ENCODE peak calls at places on chromosomes 7 and 10, in nine cellular contexts. Y, N, Q, D, L, C, H, G and K are unnamed samples.

GRCh38 chr10:130424418-130424817 is 288.2 kb downstream of the GLRX3 start:
- DNase-seq in Y (no peak), N (no peak), Q (no peak), D (no peak), L (no peak), C (no peak), H (no peak), G (no peak), K (no peak)

GRCh38 chr10:77202857-77203256 is 434.8 kb downstream of the KCNMA1 start:
- DNase-seq in Y (no peak), N (no peak), Q (no peak), D (no peak), L (no peak), C (no peak), H (peak; percentile 58), G (no peak), K (no peak)

GRCh38 chr10:79155301-79156081 is 86.7 kb downstream of the ZMIZ1 start:
- DNase-seq in Y (no peak), N (no peak), Q (no peak), D (no peak), L (peak; percentile 78), C (no peak), H (peak; percentile 93), G (no peak), K (peak; percentile 31)

GRCh38 chr7:151382079-151382885 is 27.6 kb downstream of the WDR86 start:
- DNase-seq in Y (no peak), N (no peak), Q (no peak), D (no peak), L (no peak), C (peak; percentile 56), H (no peak), G (no peak), K (no peak)

GRCh38 chr10:93073539-93074136 is at the start of gene CYP26A1:
- DNase-seq in Y (peak; percentile 64), N (peak; percentile 77), Q (no peak), D (peak; percentile 70), L (peak; percentile 22), C (peak; percentile 92), H (peak; percentile 3), G (no peak), K (no peak)

GRCh38 chr7:8277394-8277982 is 15.5 kb upstream of the ICA1 start:
- DNase-seq in Y (no peak), N (peak; percentile 59), Q (peak; percentile 33), D (peak; percentile 48), L (no peak), C (peak; percentile 83), H (peak; percentile 61), G (no peak), K (peak; percentile 4)

GRCh38 chr7:108442039-108442568 is 14.1 kb downstream of the NRCAM start:
- DNase-seq in Y (no peak), N (no peak), Q (no peak), D (no peak), L (no peak), C (no peak), H (peak; percentile 66), G (peak; percentile 7), K (no peak)

GRCh38 chr10:451021-451471 is 238.4 kb downstream of the DIP2C start:
- DNase-seq in Y (no peak), N (peak; percentile 90), Q (no peak), D (no peak), L (no peak), C (no peak), H (no peak), G (no peak), K (peak; percentile 93)

GRCh38 chr10:33808475-33808874 is 474.0 kb upstream of the NRP1 start:
- DNase-seq in Y (no peak), N (no peak), Q (no peak), D (no peak), L (no peak), C (no peak), H (no peak), G (no peak), K (no peak)

GRCh38 chr10:34492081-34492480 is 323.0 kb downstream of the PARD3 start:
- DNase-seq in Y (no peak), N (no peak), Q (no peak), D (no peak), L (no peak), C (no peak), H (peak; percentile 94), G (no peak), K (no peak)

GRCh38 chr7:78301361-78301760 is 502.8 kb downstream of the PHTF2 start:
- DNase-seq in Y (no peak), N (no peak), Q (no peak), D (no peak), L (peak; percentile 77), C (no peak), H (no peak), G (no peak), K (no peak)
- TF ChIP-seq EZH2phosphoT487 in Y (no peak), N (no peak), Q (no peak), D (no peak), L (no peak), C (no peak), H (no peak), G (no peak), K (no peak)

GRCh38 chr7:28106316-28106957 is 74.2 kb downstream of the JAZF1 start:
- DNase-seq in Y (no peak), N (no peak), Q (no peak), D (no peak), L (no peak), C (no peak), H (no peak), G (no peak), K (no peak)
- TF ChIP-seq EZH2phosphoT487 in Y (no peak), N (no peak), Q (no peak), D (no peak), L (no peak), C (no peak), H (no peak), G (no peak), K (no peak)

GRCh38 chr7:27116019-27116411 is 13.5 kb upstream of the HOXA2 start:
- DNase-seq in Y (no peak), N (no peak), Q (no peak), D (no peak), L (no peak), C (no peak), H (no peak), G (no peak), K (no peak)
- TF ChIP-seq EZH2phosphoT487 in Y (peak; percentile 83), N (no peak), Q (no peak), D (peak; percentile 52), L (no peak), C (no peak), H (no peak), G (no peak), K (no peak)

GRCh38 chr10:13272164-13272571 is 27.7 kb downstream of the PHYH start:
- DNase-seq in Y (peak; percentile 29), N (peak; percentile 76), Q (peak; percentile 76), D (peak; percentile 9), L (peak; percentile 56), C (peak; percentile 48), H (no peak), G (no peak), K (peak; percentile 94)
- TF ChIP-seq EZH2phosphoT487 in Y (no peak), N (no peak), Q (no peak), D (no peak), L (no peak), C (no peak), H (no peak), G (no peak), K (no peak)

GRCh38 chr10:125130886-125131285 is 29.5 kb downstream of the CTBP2 start:
- DNase-seq in Y (no peak), N (no peak), Q (no peak), D (no peak), L (no peak), C (no peak), H (no peak), G (no peak), K (no peak)

GRCh38 chr10:125129076-125129458 is 31.3 kb downstream of the CTBP2 start:
- DNase-seq in Y (no peak), N (no peak), Q (no peak), D (no peak), L (no peak), C (no peak), H (no peak), G (no peak), K (no peak)

GRCh38 chr10:125132331-125132730 is 28.0 kb downstream of the CTBP2 start:
- DNase-seq in Y (no peak), N (no peak), Q (no peak), D (peak; percentile 56), L (no peak), C (no peak), H (no peak), G (no peak), K (no peak)

GRCh38 chr10:125128397-125129075 is 31.8 kb downstream of the CTBP2 start:
- DNase-seq in Y (no peak), N (no peak), Q (no peak), D (no peak), L (peak; percentile 14), C (no peak), H (no peak), G (no peak), K (no peak)

GRCh38 chr10:125130260-125130659 is 30.1 kb downstream of the CTBP2 start:
- DNase-seq in Y (no peak), N (no peak), Q (no peak), D (no peak), L (no peak), C (no peak), H (no peak), G (no peak), K (no peak)
- TF ChIP-seq EZH2phosphoT487 in Y (no peak), N (no peak), Q (no peak), D (no peak), L (no peak), C (no peak), H (no peak), G (no peak), K (no peak)

DNA sequence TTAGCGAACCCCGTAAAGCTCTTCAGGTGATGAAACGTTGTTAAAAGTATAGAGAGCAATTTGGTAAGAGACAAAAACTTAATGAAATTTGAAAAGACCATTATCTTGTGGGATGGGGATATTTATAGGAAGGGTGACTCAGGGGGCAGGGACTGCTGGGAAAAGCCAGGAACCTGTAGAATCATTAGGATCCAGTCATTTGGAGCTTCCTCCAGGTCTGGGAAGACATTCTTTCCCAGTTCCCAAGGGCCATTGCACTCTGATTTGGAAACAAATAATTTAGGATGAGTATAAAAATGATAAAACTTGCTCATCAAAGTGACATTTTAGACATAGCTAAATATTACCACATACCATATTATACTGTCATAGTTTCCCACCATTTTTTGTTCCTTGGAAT is 143.9 kb downstream of the PFKFB3 start:
- DNase-seq in Y (no peak), N (no peak), Q (no peak), D (no peak), L (peak; percentile 26), C (no peak), H (no peak), G (no peak), K (no peak)
- TF ChIP-seq EZH2phosphoT487 in Y (no peak), N (no peak), Q (no peak), D (no peak), L (no peak), C (no peak), H (no peak), G (no peak), K (no peak)